ENCODE peak calls at places on chromosomes 12 and 14, in seven cellular contexts. Z, F, E, B, R, W and Y are unnamed samples.

GRCh38 chr12:76555797-76556196 is 3.8 kb downstream of the OSBPL8 start:
- DNase-seq in B (no peak), F (no peak), E (no peak), R (no peak), Z (no peak), W (no peak), Y (no peak)

GRCh38 chr12:47905313-47905730 is 528 bp upstream of the VDR start:
- DNase-seq in R (peak; percentile 93), E (no peak), B (no peak), F (peak; percentile 70), W (no peak), Z (peak; percentile 19), Y (no peak)

GRCh38 chr12:39102474-39103209 is 197.3 kb upstream of the CPNE8 start:
- DNase-seq in W (no peak), Z (no peak), F (no peak), R (no peak), E (no peak), B (peak; percentile 58), Y (no peak)

GRCh38 chr12:92224685-92225331 is 79.2 kb upstream of the BTG1 start:
- DNase-seq in Z (no peak), W (no peak), R (no peak), E (no peak), F (no peak), B (peak; percentile 52), Y (no peak)

GRCh38 chr14:91997492-91997891 is 42.4 kb downstream of the TRIP11 start:
- DNase-seq in B (no peak), F (no peak), W (no peak), E (no peak), Z (no peak), R (no peak), Y (no peak)

GRCh38 chr14:85558505-85558904 is 28.6 kb downstream of the FLRT2 start:
- DNase-seq in E (no peak), W (no peak), B (no peak), Z (no peak), F (no peak), R (no peak), Y (no peak)

GRCh38 chr14:33363687-33364086 is 425.0 kb downstream of the NPAS3 start:
- DNase-seq in R (no peak), F (no peak), E (no peak), Z (no peak), W (no peak), B (no peak), Y (no peak)

GRCh38 chr12:80858356-80858755 is 79.4 kb downstream of the LIN7A start:
- DNase-seq in W (no peak), B (no peak), Z (no peak), R (no peak), E (no peak), F (no peak), Y (no peak)

GRCh38 chr12:52350786-52351185 is 16.5 kb downstream of the KRT85 start:
- DNase-seq in Z (no peak), B (no peak), W (no peak), F (no peak), E (no peak), R (peak; percentile 75), Y (no peak)

GRCh38 chr14:95340201-95340697 is 20.5 kb upstream of the CLMN start:
- DNase-seq in W (no peak), R (no peak), B (no peak), E (no peak), F (no peak), Z (no peak), Y (no peak)

GRCh38 chr12:94614288-94614721 is 36.1 kb downstream of the TMCC3 start:
- DNase-seq in R (no peak), E (no peak), W (no peak), B (no peak), Z (no peak), F (no peak), Y (no peak)

GRCh38 chr12:92624236-92624635 is 78.6 kb upstream of the PLEKHG7 start:
- DNase-seq in R (no peak), Z (no peak), B (peak; percentile 46), F (no peak), W (no peak), E (no peak), Y (no peak)